ENCODE peak calls at places on chromosomes 1 and 21, in four cellular contexts. H is GM12891, E is SK-N-SH, T is HepG2. I is an unnamed sample.

GRCh38 chr1:104733866-104734265 is 984.2 kb downstream of the AMY1C start:
- DNase-seq in H (no peak), E (no peak), T (no peak), I (no peak)

GRCh38 chr1:181818943-181819342 is 242.6 kb downstream of the ZNF648 start:
- DNase-seq in H (no peak), E (no peak), T (no peak), I (no peak)

GRCh38 chr1:218226005-218226404 is 59.1 kb upstream of the RRP15 start:
- DNase-seq in H (no peak), E (no peak), T (peak; percentile 12), I (no peak)

GRCh38 chr1:43137445-43138052 is 34.5 kb downstream of the EBNA1BP2 start:
- DNase-seq in H (no peak), E (no peak), T (no peak), I (no peak)

GRCh38 chr21:17925000-17925610 is 105.9 kb upstream of the C21orf91 start:
- DNase-seq in H (no peak), E (peak; percentile 64), T (peak; percentile 63), I (no peak)

GRCh38 chr1:41823453-41823852 is 95.3 kb downstream of the HIVEP3 start:
- DNase-seq in H (no peak), E (no peak), T (no peak), I (no peak)

GRCh38 chr1:229095325-229095724 is 175.6 kb upstream of the RAB4A start:
- DNase-seq in H (no peak), E (no peak), T (no peak), I (no peak)

GRCh38 chr1:243483084-243483845 is 227.4 kb downstream of the SDCCAG8 start:
- DNase-seq in H (no peak), E (peak; percentile 80), T (no peak), I (no peak)

GRCh38 chr1:65059930-65060538 is 88.0 kb upstream of the AK4 start:
- DNase-seq in H (no peak), E (peak; percentile 56), T (peak; percentile 17), I (no peak)

GRCh38 chr1:234435620-234436019 is 43.4 kb downstream of the TARBP1 start:
- DNase-seq in H (no peak), E (peak; percentile 61), T (no peak), I (no peak)

GRCh38 chr1:41682149-41682548 is 197.7 kb upstream of the EDN2 start:
- DNase-seq in H (no peak), E (no peak), T (no peak), I (no peak)

GRCh38 chr1:57089855-57090254 is 124.0 kb upstream of the C8B start:
- DNase-seq in H (no peak), E (no peak), T (no peak), I (no peak)

GRCh38 chr1:41479000-41479807 is 5.3 kb downstream of the EDN2 start:
- DNase-seq in H (no peak), E (no peak), T (no peak), I (no peak)

GRCh38 chr1:38817958-38818705 is 41.4 kb downstream of the RRAGC start:
- DNase-seq in H (peak; percentile 71), E (peak; percentile 94), T (no peak), I (peak; percentile 64)

GRCh38 chr1:38818706-38819439 is 40.7 kb downstream of the RRAGC start:
- DNase-seq in H (no peak), E (no peak), T (no peak), I (no peak)

GRCh38 chr1:38819516-38819915 is 40.1 kb downstream of the RRAGC start:
- DNase-seq in H (no peak), E (no peak), T (no peak), I (no peak)

GRCh38 chr1:38817267-38817957 is 42.2 kb downstream of the RRAGC start:
- DNase-seq in H (no peak), E (no peak), T (no peak), I (no peak)

DNA sequence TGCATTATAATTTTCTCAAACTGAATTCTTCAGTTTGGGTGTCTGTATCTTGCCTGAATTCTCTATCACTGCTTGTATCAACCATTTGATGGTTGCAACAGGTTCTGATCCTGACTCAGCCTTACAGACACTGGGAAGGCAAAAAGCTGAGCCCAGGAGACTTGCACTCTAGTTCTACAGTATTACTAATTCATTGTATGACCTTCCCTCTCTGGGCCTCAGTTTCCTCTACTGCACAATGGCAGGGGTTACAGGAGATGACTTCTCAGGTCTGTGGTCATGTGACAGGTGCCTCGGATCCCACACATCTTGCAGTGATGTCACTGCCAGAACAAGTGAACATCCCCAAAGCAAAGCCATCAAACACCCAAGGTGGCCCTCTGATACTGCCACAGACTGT is 38.7 kb downstream of the RRAGC start:
- DNase-seq in H (no peak), E (no peak), T (no peak), I (no peak)
- TF ChIP-seq POLR2AphosphoS5 in H (no peak), E (no peak), T (no peak), I (no peak)

GRCh38 chr1:167173516-167174184 is 47.0 kb upstream of the POU2F1 start:
- DNase-seq in H (no peak), E (no peak), T (no peak), I (no peak)
- TF ChIP-seq TAF1 in H (no peak), E (no peak), T (no peak), I (no peak)

GRCh38 chr21:43958364-43959158 is 53.5 kb upstream of the TRAPPC10 start:
- DNase-seq in H (no peak), E (no peak), T (no peak), I (no peak)
- TF ChIP-seq POLR2AphosphoS5 in H (peak; percentile 22), E (no peak), T (no peak), I (peak; percentile 44)

GRCh38 chr21:45846373-45847160 is 135.0 kb upstream of the COL6A1 start:
- DNase-seq in H (no peak), E (no peak), T (no peak), I (no peak)
- TF ChIP-seq TAF1 in H (no peak), E (no peak), T (no peak), I (no peak)

DNA sequence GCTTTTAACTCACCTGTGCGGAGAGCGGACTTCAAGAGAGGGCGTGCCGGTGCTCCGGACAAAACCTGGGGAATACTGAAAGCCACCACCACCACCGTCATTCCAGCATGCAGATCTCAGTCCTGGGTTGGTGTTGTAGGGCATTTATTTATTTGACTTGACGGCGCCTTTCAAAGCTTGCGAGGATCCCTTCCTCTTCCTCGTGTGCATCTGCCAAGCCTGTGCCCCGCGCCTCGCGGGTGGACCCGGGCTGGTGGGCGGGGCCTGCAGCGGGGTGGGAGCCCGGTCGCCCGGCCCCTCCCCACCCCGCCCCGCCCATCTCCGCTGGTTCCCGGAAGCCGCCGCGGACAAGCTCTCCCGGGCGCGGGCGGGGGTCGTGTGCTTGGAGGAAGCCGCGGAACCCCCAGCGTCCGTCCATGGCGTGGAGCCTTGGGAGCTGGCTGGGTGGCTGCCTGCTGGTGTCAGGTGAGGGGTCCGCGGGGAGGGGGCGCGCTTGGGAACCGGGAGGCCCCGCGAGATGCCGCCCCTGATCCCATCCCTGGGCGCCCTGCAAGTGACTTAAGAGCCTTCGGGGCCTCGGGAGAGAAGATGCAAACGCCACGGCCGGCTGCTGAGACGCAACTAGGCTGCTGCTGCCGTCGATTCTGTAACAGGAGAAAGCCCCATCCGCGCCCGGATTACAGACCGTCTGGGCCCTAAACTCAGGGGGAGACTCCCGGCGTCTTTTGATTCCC is at the start of gene IL10RB:
- DNase-seq in H (peak; percentile 72), E (peak; percentile 96), T (peak; percentile 29), I (peak; percentile 74)
- TF ChIP-seq POLR2AphosphoS5 in H (peak; percentile 67), E (peak; percentile 54), T (peak; percentile 58), I (peak; percentile 41)

GRCh38 chr1:245485996-245486395 is 331.2 kb downstream of the KIF26B start:
- DNase-seq in H (no peak), E (no peak), T (no peak), I (no peak)
- TF ChIP-seq TAF1 in H (no peak), E (no peak), T (no peak), I (no peak)

GRCh38 chr1:200453544-200453905 is 43.7 kb upstream of the ZNF281 start:
- DNase-seq in H (no peak), E (no peak), T (no peak), I (no peak)
- TF ChIP-seq POLR2AphosphoS5 in H (no peak), E (no peak), T (no peak), I (no peak)

DNA sequence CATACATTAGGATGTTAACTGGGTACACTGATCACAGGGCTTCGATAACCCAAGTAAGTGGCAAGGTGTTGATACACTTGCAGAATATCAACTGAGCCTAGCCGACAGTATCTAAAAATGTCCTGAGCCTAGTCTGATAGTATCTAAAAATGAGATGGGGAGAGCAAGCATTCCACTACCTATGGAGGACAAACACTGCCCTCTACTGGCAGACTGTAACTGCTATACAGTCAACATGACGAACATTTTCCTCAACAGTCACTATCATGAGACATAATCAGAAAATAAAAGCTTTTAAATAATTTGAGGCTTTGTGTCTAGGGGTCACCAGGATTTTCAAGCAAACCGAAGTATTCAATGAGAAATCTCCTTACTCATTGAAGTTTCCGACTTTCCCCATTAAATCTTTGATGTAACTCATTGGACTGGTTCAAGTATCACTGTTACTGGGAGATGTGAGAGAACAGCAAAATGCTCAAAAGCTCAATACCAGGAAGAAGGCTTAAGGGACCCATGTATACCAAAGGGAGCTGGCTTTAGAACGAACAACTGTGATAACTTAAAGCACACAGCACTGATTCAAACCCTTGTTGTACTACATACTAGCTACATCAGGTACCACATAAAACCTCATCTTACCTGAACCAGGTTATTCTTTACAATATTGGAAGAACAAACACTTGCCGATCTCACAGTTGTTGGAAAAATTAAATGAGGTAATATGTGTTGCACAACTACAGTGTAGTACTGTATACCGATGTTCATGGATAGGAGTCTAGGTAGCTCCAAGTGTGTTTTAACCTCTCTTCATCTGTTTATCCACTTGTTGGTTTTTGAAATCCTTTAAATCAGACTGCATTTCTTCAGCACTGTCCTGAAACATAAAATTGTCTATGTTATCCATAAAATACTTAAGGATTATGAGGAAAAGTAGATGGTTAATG is 31.1 kb upstream of the SLC45A3 start:
- DNase-seq in H (no peak), E (peak; percentile 70), T (peak; percentile 75), I (no peak)
- TF ChIP-seq TAF1 in H (no peak), E (no peak), T (no peak), I (no peak)

I was measured in GM12892.